ENCODE peak calls at places on chromosomes 7 and 10, in seven cellular contexts. One of them, this sample, is unnamed.

GRCh38 chr7:38525857-38526256 is 105.3 kb downstream of the AMPH start:
- DNase-seq in activated effector memory CD4-positive, alpha-beta T cell treated with Interleukin-2 at 50 U/mL for 16 hours: no peak
- DNase-seq in glutamatergic neuron: no peak
- DNase-seq in HCT116: no peak
- DNase-seq in mesothelial cell of epicardium: no peak
- DNase-seq in Calu3: no peak
- DNase-seq in M059J: peak
- DNase-seq in this sample: no peak

GRCh38 chr7:80385512-80385911 is 126.4 kb downstream of the GNAT3 start:
- DNase-seq in Calu3: no peak
- DNase-seq in mesothelial cell of epicardium: no peak
- DNase-seq in HCT116: no peak
- DNase-seq in glutamatergic neuron: no peak
- DNase-seq in activated effector memory CD4-positive, alpha-beta T cell treated with Interleukin-2 at 50 U/mL for 16 hours: no peak
- DNase-seq in M059J: no peak
- DNase-seq in this sample: no peak

GRCh38 chr10:3222068-3222467 is 49.5 kb upstream of the PITRM1 start:
- DNase-seq in activated effector memory CD4-positive, alpha-beta T cell treated with Interleukin-2 at 50 U/mL for 16 hours: no peak
- DNase-seq in Calu3: no peak
- DNase-seq in M059J: no peak
- DNase-seq in mesothelial cell of epicardium: no peak
- DNase-seq in HCT116: no peak
- DNase-seq in glutamatergic neuron: no peak
- DNase-seq in this sample: no peak

GRCh38 chr7:96075510-96076349 is 246.2 kb downstream of the SLC25A13 start:
- DNase-seq in glutamatergic neuron: peak
- DNase-seq in M059J: peak
- DNase-seq in Calu3: peak
- DNase-seq in mesothelial cell of epicardium: peak
- DNase-seq in activated effector memory CD4-positive, alpha-beta T cell treated with Interleukin-2 at 50 U/mL for 16 hours: peak
- DNase-seq in HCT116: peak
- DNase-seq in this sample: peak

GRCh38 chr7:11379641-11380040 is 406.0 kb downstream of the PHF14 start:
- DNase-seq in HCT116: no peak
- DNase-seq in mesothelial cell of epicardium: no peak
- DNase-seq in glutamatergic neuron: no peak
- DNase-seq in Calu3: no peak
- DNase-seq in M059J: peak
- DNase-seq in activated effector memory CD4-positive, alpha-beta T cell treated with Interleukin-2 at 50 U/mL for 16 hours: no peak
- DNase-seq in this sample: no peak

GRCh38 chr10:67477868-67478267 is 218.1 kb downstream of the CTNNA3 start:
- DNase-seq in activated effector memory CD4-positive, alpha-beta T cell treated with Interleukin-2 at 50 U/mL for 16 hours: no peak
- DNase-seq in glutamatergic neuron: no peak
- DNase-seq in HCT116: no peak
- DNase-seq in mesothelial cell of epicardium: no peak
- DNase-seq in Calu3: no peak
- DNase-seq in M059J: no peak
- DNase-seq in this sample: no peak

GRCh38 chr10:44043646-44044368 is 341.1 kb downstream of the CXCL12 start:
- DNase-seq in mesothelial cell of epicardium: no peak
- DNase-seq in Calu3: no peak
- DNase-seq in HCT116: no peak
- DNase-seq in glutamatergic neuron: no peak
- DNase-seq in M059J: no peak
- DNase-seq in activated effector memory CD4-positive, alpha-beta T cell treated with Interleukin-2 at 50 U/mL for 16 hours: no peak
- DNase-seq in this sample: no peak

GRCh38 chr10:124166431-124167125 is 73.2 kb upstream of the CHST15 start:
- DNase-seq in M059J: no peak
- DNase-seq in glutamatergic neuron: no peak
- DNase-seq in activated effector memory CD4-positive, alpha-beta T cell treated with Interleukin-2 at 50 U/mL for 16 hours: no peak
- DNase-seq in mesothelial cell of epicardium: no peak
- DNase-seq in Calu3: no peak
- DNase-seq in HCT116: no peak
- DNase-seq in this sample: peak

GRCh38 chr7:99860281-99861127 is 16.3 kb downstream of the OR2AE1 start:
- DNase-seq in M059J: peak
- DNase-seq in glutamatergic neuron: no peak
- DNase-seq in activated effector memory CD4-positive, alpha-beta T cell treated with Interleukin-2 at 50 U/mL for 16 hours: no peak
- DNase-seq in mesothelial cell of epicardium: no peak
- DNase-seq in HCT116: no peak
- DNase-seq in Calu3: peak
- DNase-seq in this sample: no peak

GRCh38 chr7:4058158-4058557 is 623.9 kb upstream of the FOXK1 start:
- DNase-seq in activated effector memory CD4-positive, alpha-beta T cell treated with Interleukin-2 at 50 U/mL for 16 hours: no peak
- DNase-seq in HCT116: no peak
- DNase-seq in M059J: no peak
- DNase-seq in Calu3: no peak
- DNase-seq in mesothelial cell of epicardium: no peak
- DNase-seq in glutamatergic neuron: no peak
- DNase-seq in this sample: no peak

GRCh38 chr10:114708717-114709352 is 50.8 kb upstream of the ABLIM1 start:
- DNase-seq in glutamatergic neuron: no peak
- DNase-seq in activated effector memory CD4-positive, alpha-beta T cell treated with Interleukin-2 at 50 U/mL for 16 hours: no peak
- DNase-seq in HCT116: peak
- DNase-seq in Calu3: no peak
- DNase-seq in M059J: peak
- DNase-seq in mesothelial cell of epicardium: no peak
- DNase-seq in this sample: no peak

This sample was measured in type B pancreatic cell.